ENCODE peak calls at places on chromosome 7, in eight cellular contexts. V is gastrocnemius medialis, B is cardiac fibroblast, G is brain microvascular endothelial cell, P is AG04449, C is WTC11, A is AG04450, L is heart right ventricle. O is an unnamed sample.

GRCh38 chr7:46710927-46711326 is 789.9 kb upstream of the IGFBP3 start:
- DNase-seq in V (no peak), B (peak), G (no peak), P (no peak), C (no peak), A (no peak), L (no peak), O (no peak)

GRCh38 chr7:78220754-78221153 is 422.2 kb downstream of the PHTF2 start:
- DNase-seq in V (no peak), B (no peak), G (no peak), P (no peak), C (no peak), A (no peak), L (no peak), O (no peak)

GRCh38 chr7:50262916-50263690 is 41.4 kb upstream of the IKZF1 start:
- DNase-seq in V (no peak), B (no peak), G (no peak), P (no peak), C (no peak), A (no peak), L (no peak), O (peak)

GRCh38 chr7:2539031-2540028 is 16.0 kb downstream of the BRAT1 start:
- DNase-seq in V (no peak), B (no peak), G (no peak), P (no peak), C (no peak), A (no peak), L (no peak), O (no peak)

GRCh38 chr7:106623846-106624245 is 37.1 kb downstream of the CCDC71L start:
- DNase-seq in V (no peak), B (peak), G (peak), P (peak), C (no peak), A (peak), L (no peak), O (no peak)

GRCh38 chr7:64312826-64313225 is 935 bp upstream of the ZNF736 start:
- DNase-seq in V (no peak), B (no peak), G (no peak), P (no peak), C (no peak), A (no peak), L (no peak), O (no peak)

GRCh38 chr7:7989133-7989984 is 20.8 kb downstream of the GLCCI1 start:
- DNase-seq in V (no peak), B (no peak), G (no peak), P (no peak), C (no peak), A (no peak), L (no peak), O (no peak)

GRCh38 chr7:561631-562393 is 42.2 kb upstream of the PDGFA start:
- DNase-seq in V (no peak), B (no peak), G (no peak), P (no peak), C (no peak), A (no peak), L (no peak), O (no peak)

GRCh38 chr7:51263631-51264484 is 52.8 kb downstream of the COBL start:
- DNase-seq in V (peak), B (no peak), G (no peak), P (no peak), C (no peak), A (no peak), L (no peak), O (no peak)

GRCh38 chr7:8217200-8218068 is 44.5 kb downstream of the ICA1 start:
- DNase-seq in V (no peak), B (peak), G (peak), P (peak), C (no peak), A (peak), L (peak), O (peak)

GRCh38 chr7:79386688-79387422 is 66.6 kb downstream of the MAGI2 start:
- DNase-seq in V (no peak), B (peak), G (peak), P (no peak), C (no peak), A (peak), L (no peak), O (no peak)

GRCh38 chr7:70474639-70475234 is 657.2 kb upstream of the GALNT17 start:
- DNase-seq in V (no peak), B (no peak), G (no peak), P (no peak), C (no peak), A (no peak), L (peak), O (no peak)

GRCh38 chr7:70630647-70631457 is 501.1 kb upstream of the GALNT17 start:
- DNase-seq in V (no peak), B (peak), G (no peak), P (no peak), C (no peak), A (no peak), L (no peak), O (no peak)

GRCh38 chr7:74598558-74598957 is 59.0 kb upstream of the GTF2I start:
- DNase-seq in V (no peak), B (no peak), G (peak), P (no peak), C (no peak), A (no peak), L (no peak), O (no peak)

GRCh38 chr7:30920584-30921539 is 9.2 kb downstream of the AQP1 start:
- DNase-seq in V (no peak), B (peak), G (peak), P (no peak), C (peak), A (no peak), L (peak), O (no peak)

GRCh38 chr7:130894146-130895005 is 160.4 kb upstream of the KLF14 start:
- DNase-seq in V (peak), B (peak), G (no peak), P (no peak), C (peak), A (no peak), L (peak), O (no peak)

GRCh38 chr7:114653391-114654088 is 238.9 kb downstream of the FOXP2 start:
- DNase-seq in V (no peak), B (no peak), G (no peak), P (no peak), C (no peak), A (no peak), L (no peak), O (no peak)

GRCh38 chr7:42831051-42831952 is 80.6 kb downstream of the C7orf25 start:
- DNase-seq in V (no peak), B (peak), G (peak), P (no peak), C (peak), A (no peak), L (peak), O (peak)

GRCh38 chr7:130880668-130881067 is 146.7 kb upstream of the KLF14 start:
- DNase-seq in V (peak), B (peak), G (no peak), P (no peak), C (no peak), A (no peak), L (no peak), O (no peak)

GRCh38 chr7:98562336-98563182 is 54.5 kb upstream of the NPTX2 start:
- DNase-seq in V (no peak), B (no peak), G (no peak), P (no peak), C (no peak), A (no peak), L (no peak), O (no peak)

GRCh38 chr7:99551329-99551728 is 585 bp downstream of the FAM200A start:
- DNase-seq in V (no peak), B (no peak), G (no peak), P (no peak), C (no peak), A (no peak), L (no peak), O (no peak)

GRCh38 chr7:45417735-45418134 is 156.4 kb upstream of the ADCY1 start:
- DNase-seq in V (no peak), B (no peak), G (no peak), P (no peak), C (no peak), A (no peak), L (no peak), O (no peak)

GRCh38 chr7:91892099-91892788 is 11.7 kb upstream of the MTERF1 start:
- DNase-seq in V (no peak), B (no peak), G (no peak), P (no peak), C (no peak), A (no peak), L (no peak), O (no peak)

GRCh38 chr7:30184804-30185487 is 50.2 kb downstream of the MTURN start:
- DNase-seq in V (peak), B (no peak), G (no peak), P (no peak), C (no peak), A (no peak), L (peak), O (no peak)

GRCh38 chr7:151472644-151473380 is 32.9 kb upstream of the CRYGN start:
- DNase-seq in V (peak), B (peak), G (peak), P (no peak), C (no peak), A (no peak), L (no peak), O (no peak)

GRCh38 chr7:43756368-43757072 is 2.0 kb upstream of the BLVRA start:
- DNase-seq in V (no peak), B (peak), G (peak), P (peak), C (no peak), A (peak), L (no peak), O (no peak)

GRCh38 chr7:114392686-114393085 is 21.9 kb upstream of the FOXP2 start:
- DNase-seq in V (no peak), B (no peak), G (peak), P (no peak), C (no peak), A (no peak), L (no peak), O (no peak)

GRCh38 chr7:158053516-158053915 is 534.1 kb downstream of the PTPRN2 start:
- DNase-seq in V (no peak), B (no peak), G (no peak), P (no peak), C (no peak), A (no peak), L (no peak), O (no peak)

GRCh38 chr7:16644624-16644986 is 949 bp downstream of the ANKMY2 start:
- DNase-seq in V (peak), B (peak), G (peak), P (no peak), C (peak), A (no peak), L (peak), O (peak)

GRCh38 chr7:123431075-123431614 is 103.2 kb downstream of the IQUB start:
- DNase-seq in V (no peak), B (no peak), G (no peak), P (no peak), C (no peak), A (no peak), L (no peak), O (no peak)

GRCh38 chr7:120337308-120337907 is 64.4 kb downstream of the KCND2 start:
- DNase-seq in V (no peak), B (peak), G (peak), P (no peak), C (no peak), A (no peak), L (no peak), O (peak)

GRCh38 chr7:27640914-27641570 is 21.6 kb downstream of the HIBADH start:
- DNase-seq in V (no peak), B (peak), G (peak), P (peak), C (no peak), A (no peak), L (peak), O (no peak)

GRCh38 chr7:19362099-19362498 is 216.9 kb upstream of the FERD3L start:
- DNase-seq in V (no peak), B (peak), G (peak), P (no peak), C (no peak), A (no peak), L (no peak), O (no peak)

GRCh38 chr7:140005341-140005740 is 57.4 kb downstream of the PARP12 start:
- DNase-seq in V (no peak), B (no peak), G (no peak), P (no peak), C (no peak), A (no peak), L (no peak), O (no peak)

GRCh38 chr7:140006600-140006999 is 56.2 kb downstream of the PARP12 start:
- DNase-seq in V (no peak), B (no peak), G (no peak), P (no peak), C (no peak), A (no peak), L (no peak), O (no peak)

GRCh38 chr7:140004672-140005071 is 58.1 kb downstream of the PARP12 start:
- DNase-seq in V (no peak), B (no peak), G (no peak), P (no peak), C (no peak), A (no peak), L (no peak), O (no peak)

GRCh38 chr7:140007051-140007690 is 55.6 kb downstream of the PARP12 start:
- DNase-seq in V (no peak), B (no peak), G (no peak), P (no peak), C (no peak), A (no peak), L (no peak), O (no peak)

GRCh38 chr7:140005754-140006503 is 56.8 kb downstream of the PARP12 start:
- DNase-seq in V (no peak), B (peak), G (peak), P (no peak), C (peak), A (no peak), L (no peak), O (no peak)
- TF ChIP-seq CTCF in V (no peak), B (peak), G (peak), P (peak), C (no peak), A (peak), L (no peak), O (peak)

GRCh38 chr7:127478040-127478386 is 85.5 kb upstream of the ZNF800 start:
- DNase-seq in V (no peak), B (no peak), G (no peak), P (no peak), C (no peak), A (no peak), L (no peak), O (no peak)
- TF ChIP-seq CTCF in V (no peak), B (no peak), G (peak), P (no peak), C (no peak), A (no peak), L (no peak), O (no peak)

DNA sequence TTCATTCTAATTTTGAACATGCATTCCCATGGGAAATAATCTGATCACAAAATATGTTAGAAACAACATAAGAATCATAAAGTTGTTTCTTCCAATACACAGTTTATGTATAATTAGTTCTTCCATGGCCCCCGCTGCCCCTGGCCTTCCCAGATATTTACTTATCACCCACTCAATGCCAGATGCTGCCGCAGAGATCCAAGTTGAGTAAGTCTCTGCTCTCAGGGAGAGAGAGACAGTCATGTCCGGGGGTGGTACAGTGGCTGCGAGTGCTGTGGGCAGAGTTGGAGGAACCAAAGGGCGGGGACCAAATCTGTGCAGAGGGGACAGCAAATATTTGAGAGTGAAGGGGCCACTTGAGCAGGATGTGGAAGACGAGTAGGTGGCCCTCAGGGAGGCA is 37.1 kb downstream of the COL26A1 start:
- DNase-seq in V (no peak), B (no peak), G (no peak), P (no peak), C (no peak), A (no peak), L (no peak), O (no peak)
- TF ChIP-seq CTCF in V (no peak), B (no peak), G (no peak), P (no peak), C (no peak), A (no peak), L (no peak), O (no peak)

DNA sequence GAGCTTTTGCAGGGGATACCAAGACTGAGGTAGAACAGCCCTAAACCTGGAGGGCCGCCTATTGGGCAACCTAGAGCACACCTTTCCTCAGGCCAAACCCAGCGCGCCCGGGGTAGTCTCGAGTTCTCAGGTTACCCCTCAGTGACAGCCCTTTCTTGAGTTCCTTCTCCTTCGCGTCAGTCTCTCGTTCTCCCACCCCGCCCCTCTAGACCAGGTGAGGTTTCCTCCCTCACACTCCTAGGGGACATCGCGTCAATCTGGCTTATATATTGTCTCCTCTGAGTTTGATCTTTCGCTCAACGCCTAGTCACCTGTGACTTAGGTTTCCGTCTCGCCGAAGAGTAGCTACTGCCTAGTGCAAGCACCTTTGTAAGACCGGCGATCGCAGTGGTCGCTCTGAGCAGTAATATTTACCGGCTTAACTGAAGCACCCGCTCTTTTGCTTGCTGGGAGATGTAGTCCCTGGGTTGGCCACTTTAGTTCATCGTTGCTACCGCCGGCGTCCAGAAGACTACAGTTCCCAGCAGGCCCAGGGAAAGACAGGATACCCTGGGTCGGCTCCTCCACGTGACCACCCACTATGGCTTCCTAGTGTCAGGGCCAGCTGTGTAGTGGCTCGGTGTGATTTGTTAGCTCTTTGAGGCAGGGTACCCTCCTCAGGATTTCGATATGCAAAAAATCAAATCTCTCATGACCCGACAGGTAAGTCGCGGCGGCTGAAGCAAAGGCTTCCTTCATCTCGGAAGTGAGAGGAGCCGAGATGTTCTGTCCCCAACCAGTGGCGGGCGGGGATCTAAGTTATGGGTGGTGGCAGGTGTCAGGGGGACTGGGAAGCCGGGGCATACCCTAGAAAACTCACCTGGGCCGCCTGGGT is at the start of gene VPS50:
- DNase-seq in V (peak), B (peak), G (peak), P (peak), C (peak), A (peak), L (peak), O (peak)
- TF ChIP-seq CTCF in V (no peak), B (no peak), G (no peak), P (no peak), C (no peak), A (no peak), L (no peak), O (no peak)

GRCh38 chr7:139813689-139814088 is 15.4 kb upstream of the TBXAS1 start:
- DNase-seq in V (no peak), B (no peak), G (no peak), P (no peak), C (no peak), A (no peak), L (no peak), O (no peak)

GRCh38 chr7:139817249-139817648 is 11.8 kb upstream of the TBXAS1 start:
- DNase-seq in V (no peak), B (no peak), G (no peak), P (no peak), C (no peak), A (no peak), L (no peak), O (no peak)

GRCh38 chr7:139808846-139809442 is 20.1 kb upstream of the TBXAS1 start:
- DNase-seq in V (no peak), B (no peak), G (no peak), P (no peak), C (no peak), A (no peak), L (no peak), O (no peak)

GRCh38 chr7:139811106-139811505 is 18.0 kb upstream of the TBXAS1 start:
- DNase-seq in V (no peak), B (no peak), G (no peak), P (no peak), C (no peak), A (no peak), L (no peak), O (no peak)

GRCh38 chr7:139813141-139813540 is 15.9 kb upstream of the TBXAS1 start:
- DNase-seq in V (no peak), B (no peak), G (no peak), P (no peak), C (no peak), A (no peak), L (no peak), O (no peak)
- TF ChIP-seq CTCF in V (no peak), B (no peak), G (no peak), P (no peak), C (no peak), A (no peak), L (no peak), O (no peak)

GRCh38 chr7:5495581-5496375 is 72.1 kb upstream of the TNRC18 start:
- DNase-seq in V (peak), B (no peak), G (no peak), P (no peak), C (no peak), A (no peak), L (peak), O (peak)
- TF ChIP-seq CTCF in V (no peak), B (no peak), G (no peak), P (no peak), C (no peak), A (no peak), L (no peak), O (no peak)